ENCODE peak calls at places on chromosome 5, in four cellular contexts. V is choroid plexus epithelial cell, P is pancreas, K is NB4. N is an unnamed sample.

GRCh38 chr5:142758062-142758802 is 11.9 kb upstream of the ARHGAP26 start:
- DNase-seq in V (no peak), P (no peak), K (peak), N (no peak)

GRCh38 chr5:61625682-61626620 is 293.9 kb downstream of the ZSWIM6 start:
- DNase-seq in V (peak), P (peak), K (peak), N (no peak)

GRCh38 chr5:93831449-93831848 is 90.0 kb upstream of the POU5F2 start:
- DNase-seq in V (peak), P (no peak), K (no peak), N (no peak)

GRCh38 chr5:144103611-144104010 is 66.8 kb downstream of the YIPF5 start:
- DNase-seq in V (no peak), P (no peak), K (no peak), N (no peak)

GRCh38 chr5:113102121-113102531 is 125.5 kb downstream of the DCP2 start:
- DNase-seq in V (no peak), P (no peak), K (no peak), N (no peak)

GRCh38 chr5:108818613-108819272 is 71.0 kb downstream of the FER start:
- DNase-seq in V (peak), P (no peak), K (peak), N (no peak)

GRCh38 chr5:14144586-14145355 is 1.6 kb downstream of the TRIO start:
- DNase-seq in V (peak), P (peak), K (peak), N (peak)

GRCh38 chr5:125786021-125786420 is 637.2 kb upstream of the GRAMD2B start:
- DNase-seq in V (no peak), P (no peak), K (no peak), N (no peak)

GRCh38 chr5:140148508-140148907 is 22.8 kb downstream of the IGIP start:
- DNase-seq in V (peak), P (no peak), K (no peak), N (no peak)

GRCh38 chr5:72470817-72471216 is 36.4 kb downstream of the ZNF366 start:
- DNase-seq in V (no peak), P (no peak), K (no peak), N (no peak)

GRCh38 chr5:164051745-164052144 is 546.3 kb downstream of the MAT2B start:
- DNase-seq in V (peak), P (no peak), K (no peak), N (no peak)

GRCh38 chr5:138648841-138649240 is 73.6 kb upstream of the HSPA9 start:
- DNase-seq in V (no peak), P (no peak), K (no peak), N (no peak)

GRCh38 chr5:93461751-93462150 is 119.3 kb downstream of the NR2F1-AS1 start:
- DNase-seq in V (no peak), P (no peak), K (no peak), N (no peak)

GRCh38 chr5:10288600-10289213 is 19.0 kb downstream of the CMBL start:
- DNase-seq in V (no peak), P (peak), K (no peak), N (no peak)

GRCh38 chr5:2403296-2403695 is 348.2 kb downstream of the IRX2 start:
- DNase-seq in V (no peak), P (no peak), K (no peak), N (no peak)

GRCh38 chr5:124060010-124060409 is 548.0 kb downstream of the CSNK1G3 start:
- DNase-seq in V (no peak), P (no peak), K (no peak), N (no peak)

GRCh38 chr5:177427919-177428573 is 1.6 kb downstream of the GRK6 start:
- DNase-seq in V (no peak), P (peak), K (peak), N (peak)
- H3K4me3 ChIP-seq in V (peak), P (no peak), K (peak), N (peak)

GRCh38 chr5:151158287-151158661 is 695 bp upstream of the ANXA6 start:
- DNase-seq in V (peak), P (peak), K (peak), N (no peak)
- H3K4me3 ChIP-seq in V (peak), P (peak), K (peak), N (peak)

DNA sequence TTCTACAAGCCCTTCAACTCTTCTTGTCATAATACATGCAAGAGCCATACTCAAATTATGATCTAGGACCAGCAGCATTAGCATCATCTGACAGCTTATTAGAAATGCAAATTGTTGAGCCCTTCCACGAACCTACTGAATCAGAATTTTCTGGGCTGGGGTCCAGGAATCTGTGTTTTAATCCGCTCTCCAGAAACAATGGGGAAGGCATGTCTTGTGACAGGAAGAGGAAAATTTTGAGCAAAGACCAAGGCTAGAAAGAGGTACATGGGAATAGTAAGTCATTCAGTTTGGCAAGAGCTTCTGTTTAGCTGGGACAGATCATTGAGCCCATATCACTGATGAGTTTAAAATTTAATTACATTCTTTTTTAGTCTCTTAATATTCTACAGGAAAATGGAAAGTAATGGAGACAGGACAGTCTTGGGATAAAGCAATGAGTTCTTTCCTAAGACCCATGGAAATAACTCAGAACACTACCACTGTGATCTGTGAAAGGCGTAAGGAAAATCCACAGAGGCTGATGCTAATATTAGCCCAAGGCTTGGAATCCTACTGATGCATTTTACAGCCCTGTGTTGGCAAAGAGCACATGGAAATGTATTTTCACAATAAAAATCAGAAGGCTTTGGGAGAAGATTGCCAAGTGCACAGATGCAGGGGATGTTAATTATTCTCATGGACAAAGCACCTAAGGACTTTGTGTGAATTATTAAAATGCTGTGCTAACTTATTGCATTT is 73.7 kb upstream of the STK32A start:
- DNase-seq in V (no peak), P (no peak), K (no peak), N (no peak)
- H3K4me3 ChIP-seq in V (no peak), P (no peak), K (no peak), N (no peak)

DNA sequence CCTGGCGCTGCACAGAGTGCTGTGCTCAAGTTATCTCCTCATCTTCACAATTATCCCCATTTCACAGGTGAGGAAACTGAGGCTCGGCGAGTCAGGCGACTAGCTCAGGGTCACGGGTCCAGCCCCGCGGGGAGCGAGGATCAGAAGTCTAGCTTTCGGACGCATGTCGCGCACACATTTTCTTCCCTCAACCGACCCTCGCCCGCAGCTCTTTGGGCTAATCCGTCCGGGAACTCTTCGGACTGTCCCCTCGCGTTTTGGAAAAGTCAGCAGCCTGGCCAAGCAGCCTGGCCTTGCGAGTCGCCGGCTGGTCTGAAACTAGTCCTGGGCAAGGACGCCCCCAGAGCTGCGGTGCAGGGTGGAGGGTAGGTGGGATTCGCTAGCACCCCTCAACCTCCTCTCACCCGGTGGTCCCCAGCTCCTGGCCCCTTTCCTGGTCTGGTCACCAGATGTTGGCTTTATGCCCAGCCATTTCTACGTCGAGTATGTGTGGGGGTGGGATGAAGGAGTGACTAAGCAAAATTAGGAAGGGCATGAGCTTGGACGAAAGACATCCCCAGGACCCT is 518 bp downstream of the BHMT2 start:
- DNase-seq in V (peak), P (peak), K (no peak), N (no peak)
- H3K4me3 ChIP-seq in V (peak), P (no peak), K (no peak), N (peak)

GRCh38 chr5:67677422-67677970 is 480.9 kb upstream of the CD180 start:
- DNase-seq in V (no peak), P (no peak), K (no peak), N (no peak)

GRCh38 chr5:67679184-67679855 is 482.7 kb upstream of the CD180 start:
- DNase-seq in V (no peak), P (no peak), K (no peak), N (no peak)

GRCh38 chr5:67676863-67677262 is 480.3 kb upstream of the CD180 start:
- DNase-seq in V (no peak), P (no peak), K (no peak), N (no peak)

GRCh38 chr5:67680109-67680508 is 483.5 kb upstream of the CD180 start:
- DNase-seq in V (no peak), P (no peak), K (no peak), N (no peak)

DNA sequence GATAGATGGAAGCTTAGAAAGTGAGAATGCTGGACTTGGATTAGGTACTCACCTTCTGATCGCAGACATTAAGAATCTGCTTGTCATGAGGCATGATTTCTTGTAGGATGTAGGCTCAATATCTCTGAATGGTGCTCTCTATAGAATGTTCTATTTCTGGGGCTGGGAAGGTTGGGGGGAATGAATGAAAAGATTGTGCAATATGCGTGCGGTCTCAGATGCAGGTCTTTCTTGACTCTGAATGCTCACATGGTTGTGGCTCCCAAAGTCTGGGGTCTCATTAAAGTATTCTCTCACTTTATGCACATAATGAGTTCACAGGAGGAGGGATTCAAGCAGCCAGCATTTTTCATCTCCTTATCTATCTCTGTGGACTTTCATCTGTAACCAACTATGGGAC is 482.0 kb upstream of the CD180 start:
- DNase-seq in V (no peak), P (no peak), K (no peak), N (no peak)
- H3K4me3 ChIP-seq in V (no peak), P (no peak), K (no peak), N (no peak)

GRCh38 chr5:179258001-179258921 is 87.0 kb downstream of the ADAMTS2 start:
- DNase-seq in V (no peak), P (peak), K (no peak), N (peak)

GRCh38 chr5:179260324-179261070 is 84.8 kb downstream of the ADAMTS2 start:
- DNase-seq in V (no peak), P (peak), K (no peak), N (no peak)

GRCh38 chr5:179257190-179257741 is 88.0 kb downstream of the ADAMTS2 start:
- DNase-seq in V (no peak), P (peak), K (no peak), N (no peak)

GRCh38 chr5:179259731-179260323 is 85.4 kb downstream of the ADAMTS2 start:
- DNase-seq in V (no peak), P (peak), K (no peak), N (no peak)

DNA sequence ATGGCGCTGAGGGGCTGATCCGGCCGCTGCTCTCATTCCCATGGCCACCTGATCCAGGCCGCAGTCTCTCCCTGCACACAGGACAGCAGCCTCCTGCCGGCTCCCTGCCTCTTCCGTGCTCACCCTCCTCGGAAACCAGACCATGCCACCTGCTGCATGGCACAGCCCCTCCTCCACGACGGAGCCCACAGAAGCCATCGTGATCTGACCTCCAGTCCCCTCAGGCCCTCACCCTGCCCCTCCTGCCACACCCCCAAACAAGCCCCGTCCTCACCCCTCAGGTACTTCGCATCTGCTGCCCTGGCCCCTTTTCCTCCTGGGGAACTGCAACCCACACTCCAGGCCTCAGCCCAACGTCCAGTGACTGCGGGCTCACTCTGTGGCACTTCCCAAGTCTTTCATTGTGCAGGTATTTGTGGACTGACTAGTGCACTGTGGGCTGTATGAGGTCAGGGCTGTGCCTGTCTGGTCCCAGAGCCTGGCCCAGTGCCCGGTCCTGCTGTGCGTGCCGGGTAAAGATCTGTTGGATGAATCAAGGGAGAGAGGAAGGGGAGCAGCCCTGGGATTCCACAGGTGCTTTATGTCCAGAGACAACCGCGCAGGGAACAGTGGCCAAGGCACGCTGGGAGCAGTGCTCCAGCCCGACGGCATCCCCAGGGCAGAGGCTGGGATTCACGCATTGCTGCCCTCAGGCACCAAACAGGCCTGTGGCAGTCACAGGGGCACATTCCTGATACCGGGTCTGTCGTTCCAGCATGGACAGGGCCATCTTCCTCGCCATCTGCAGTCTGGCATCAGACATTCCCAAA is 86.1 kb downstream of the ADAMTS2 start:
- DNase-seq in V (peak), P (peak), K (no peak), N (peak)
- H3K4me3 ChIP-seq in V (no peak), P (no peak), K (no peak), N (no peak)

GRCh38 chr5:151685749-151686672 is 704 bp downstream of the SPARC start:
- DNase-seq in V (peak), P (no peak), K (no peak), N (no peak)
- H3K4me3 ChIP-seq in V (peak), P (no peak), K (peak), N (peak)

DNA sequence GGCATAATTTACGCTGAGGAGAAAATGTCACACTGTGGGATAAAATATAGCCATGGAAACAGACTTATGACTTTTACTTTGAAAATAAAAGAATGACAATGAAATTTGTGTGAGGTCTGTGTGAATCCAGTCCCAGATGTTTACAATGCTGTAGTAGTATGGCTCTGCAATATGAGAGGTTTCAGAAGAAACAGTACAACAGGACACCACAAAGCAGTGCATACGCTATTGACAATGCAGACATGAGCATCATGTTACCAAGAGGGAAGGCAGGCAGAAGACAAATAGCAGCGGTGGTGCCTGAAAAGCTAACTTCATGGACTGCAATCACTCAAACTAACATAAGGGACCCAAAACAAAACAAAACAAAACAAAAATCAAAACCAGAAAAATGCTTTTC is 1.8 kb downstream of the FGF10 start:
- DNase-seq in V (no peak), P (peak), K (no peak), N (no peak)
- H3K4me3 ChIP-seq in V (no peak), P (no peak), K (no peak), N (peak)

GRCh38 chr5:34651791-34652190 is 4.3 kb upstream of the RAI14 start:
- DNase-seq in V (no peak), P (no peak), K (no peak), N (no peak)

GRCh38 chr5:34653708-34654107 is 2.4 kb upstream of the RAI14 start:
- DNase-seq in V (no peak), P (no peak), K (no peak), N (no peak)

GRCh38 chr5:34655354-34655991 is 655 bp upstream of the RAI14 start:
- DNase-seq in V (peak), P (peak), K (peak), N (peak)

GRCh38 chr5:34652466-34652865 is 3.7 kb upstream of the RAI14 start:
- DNase-seq in V (no peak), P (no peak), K (no peak), N (no peak)

GRCh38 chr5:34652916-34653315 is 3.2 kb upstream of the RAI14 start:
- DNase-seq in V (peak), P (no peak), K (no peak), N (no peak)
- H3K4me3 ChIP-seq in V (no peak), P (no peak), K (no peak), N (no peak)

N was measured in coronary artery.